ENCODE peak calls at places on chromosomes 12 and 14, in nine cellular contexts. One of them, this sample, is unnamed.
A peak's percentile ranks its signal among the peaks of the same experiment; 100 is the strongest.

GRCh38 chr12:32284561-32284960 is 114.8 kb upstream of the FGD4 start:
- DNase-seq in fibroblast of the aortic adventitia: no peak
- DNase-seq in right lobe of liver: no peak
- DNase-seq in T-helper 17 cell: no peak
- DNase-seq in ELF-1: no peak
- DNase-seq in COR-L47: no peak
- DNase-seq in stimulated activated CD8-positive, alpha-beta memory T cell treated with anti-CD3 and anti-CD28 coated beads, Interleukin-2, amount 100 ng/mL, for 1 hour: no peak
- DNase-seq in cardiac fibroblast: no peak
- DNase-seq in HFFc6: no peak
- DNase-seq in this sample: no peak

GRCh38 chr14:76514599-76514998 is 138.7 kb downstream of the ESRRB start:
- DNase-seq in fibroblast of the aortic adventitia: peak; percentile 5
- DNase-seq in right lobe of liver: peak; percentile 33
- DNase-seq in T-helper 17 cell: no peak
- DNase-seq in ELF-1: peak; percentile 12
- DNase-seq in COR-L47: no peak
- DNase-seq in stimulated activated CD8-positive, alpha-beta memory T cell treated with anti-CD3 and anti-CD28 coated beads, Interleukin-2, amount 100 ng/mL, for 1 hour: no peak
- DNase-seq in cardiac fibroblast: peak; percentile 5
- DNase-seq in HFFc6: peak; percentile 3
- DNase-seq in this sample: no peak

GRCh38 chr14:70995671-70996070 is 88.4 kb downstream of the PCNX1 start:
- DNase-seq in fibroblast of the aortic adventitia: no peak
- DNase-seq in right lobe of liver: no peak
- DNase-seq in T-helper 17 cell: no peak
- DNase-seq in ELF-1: peak; percentile 39
- DNase-seq in COR-L47: no peak
- DNase-seq in stimulated activated CD8-positive, alpha-beta memory T cell treated with anti-CD3 and anti-CD28 coated beads, Interleukin-2, amount 100 ng/mL, for 1 hour: no peak
- DNase-seq in cardiac fibroblast: no peak
- DNase-seq in HFFc6: no peak
- DNase-seq in this sample: no peak

GRCh38 chr14:61562321-61563161 is 132.8 kb upstream of the HIF1A start:
- DNase-seq in fibroblast of the aortic adventitia: peak; percentile 99
- DNase-seq in right lobe of liver: no peak
- DNase-seq in T-helper 17 cell: no peak
- DNase-seq in ELF-1: no peak
- DNase-seq in COR-L47: no peak
- DNase-seq in stimulated activated CD8-positive, alpha-beta memory T cell treated with anti-CD3 and anti-CD28 coated beads, Interleukin-2, amount 100 ng/mL, for 1 hour: no peak
- DNase-seq in cardiac fibroblast: peak; percentile 93
- DNase-seq in HFFc6: peak; percentile 100
- DNase-seq in this sample: no peak

GRCh38 chr14:34629344-34629656 is 648 bp downstream of the SNX6 start:
- DNase-seq in fibroblast of the aortic adventitia: no peak
- DNase-seq in right lobe of liver: no peak
- DNase-seq in T-helper 17 cell: no peak
- DNase-seq in ELF-1: no peak
- DNase-seq in COR-L47: peak; percentile 19
- DNase-seq in stimulated activated CD8-positive, alpha-beta memory T cell treated with anti-CD3 and anti-CD28 coated beads, Interleukin-2, amount 100 ng/mL, for 1 hour: no peak
- DNase-seq in cardiac fibroblast: no peak
- DNase-seq in HFFc6: no peak
- DNase-seq in this sample: no peak

GRCh38 chr12:75724913-75725312 is 213.5 kb upstream of the KRR1 start:
- DNase-seq in fibroblast of the aortic adventitia: peak; percentile 97
- DNase-seq in right lobe of liver: no peak
- DNase-seq in T-helper 17 cell: no peak
- DNase-seq in ELF-1: no peak
- DNase-seq in COR-L47: peak; percentile 73
- DNase-seq in stimulated activated CD8-positive, alpha-beta memory T cell treated with anti-CD3 and anti-CD28 coated beads, Interleukin-2, amount 100 ng/mL, for 1 hour: no peak
- DNase-seq in cardiac fibroblast: peak; percentile 81
- DNase-seq in HFFc6: peak; percentile 80
- DNase-seq in this sample: no peak

GRCh38 chr14:92532490-92533163 is 19.0 kb downstream of the RIN3 start:
- DNase-seq in fibroblast of the aortic adventitia: no peak
- DNase-seq in right lobe of liver: peak; percentile 75
- DNase-seq in T-helper 17 cell: no peak
- DNase-seq in ELF-1: no peak
- DNase-seq in COR-L47: no peak
- DNase-seq in stimulated activated CD8-positive, alpha-beta memory T cell treated with anti-CD3 and anti-CD28 coated beads, Interleukin-2, amount 100 ng/mL, for 1 hour: no peak
- DNase-seq in cardiac fibroblast: no peak
- DNase-seq in HFFc6: no peak
- DNase-seq in this sample: no peak

GRCh38 chr12:72011374-72011773 is 72.7 kb downstream of the TPH2 start:
- DNase-seq in fibroblast of the aortic adventitia: peak; percentile 33
- DNase-seq in right lobe of liver: no peak
- DNase-seq in T-helper 17 cell: no peak
- DNase-seq in ELF-1: no peak
- DNase-seq in COR-L47: no peak
- DNase-seq in stimulated activated CD8-positive, alpha-beta memory T cell treated with anti-CD3 and anti-CD28 coated beads, Interleukin-2, amount 100 ng/mL, for 1 hour: no peak
- DNase-seq in cardiac fibroblast: peak; percentile 3
- DNase-seq in HFFc6: peak; percentile 15
- DNase-seq in this sample: no peak

GRCh38 chr12:93154753-93155475 is 222.8 kb upstream of the NUDT4 start:
- DNase-seq in fibroblast of the aortic adventitia: peak; percentile 33
- DNase-seq in right lobe of liver: no peak
- DNase-seq in T-helper 17 cell: no peak
- DNase-seq in ELF-1: no peak
- DNase-seq in COR-L47: no peak
- DNase-seq in stimulated activated CD8-positive, alpha-beta memory T cell treated with anti-CD3 and anti-CD28 coated beads, Interleukin-2, amount 100 ng/mL, for 1 hour: no peak
- DNase-seq in cardiac fibroblast: peak; percentile 47
- DNase-seq in HFFc6: no peak
- DNase-seq in this sample: no peak

GRCh38 chr14:100664841-100665425 is 61.8 kb upstream of the DLK1 start:
- DNase-seq in fibroblast of the aortic adventitia: peak; percentile 69
- DNase-seq in right lobe of liver: no peak
- DNase-seq in T-helper 17 cell: no peak
- DNase-seq in ELF-1: no peak
- DNase-seq in COR-L47: peak; percentile 34
- DNase-seq in stimulated activated CD8-positive, alpha-beta memory T cell treated with anti-CD3 and anti-CD28 coated beads, Interleukin-2, amount 100 ng/mL, for 1 hour: no peak
- DNase-seq in cardiac fibroblast: peak; percentile 74
- DNase-seq in HFFc6: peak; percentile 43
- DNase-seq in this sample: no peak

GRCh38 chr12:115209230-115209629 is 525.3 kb upstream of the TBX3 start:
- DNase-seq in fibroblast of the aortic adventitia: no peak
- DNase-seq in right lobe of liver: no peak
- DNase-seq in T-helper 17 cell: no peak
- DNase-seq in ELF-1: peak; percentile 95
- DNase-seq in COR-L47: no peak
- DNase-seq in stimulated activated CD8-positive, alpha-beta memory T cell treated with anti-CD3 and anti-CD28 coated beads, Interleukin-2, amount 100 ng/mL, for 1 hour: no peak
- DNase-seq in cardiac fibroblast: no peak
- DNase-seq in HFFc6: no peak
- DNase-seq in this sample: no peak

GRCh38 chr14:22597265-22597664 is 835 bp upstream of the ABHD4 start:
- DNase-seq in fibroblast of the aortic adventitia: no peak
- DNase-seq in right lobe of liver: no peak
- DNase-seq in T-helper 17 cell: no peak
- DNase-seq in ELF-1: peak; percentile 8
- DNase-seq in COR-L47: no peak
- DNase-seq in stimulated activated CD8-positive, alpha-beta memory T cell treated with anti-CD3 and anti-CD28 coated beads, Interleukin-2, amount 100 ng/mL, for 1 hour: no peak
- DNase-seq in cardiac fibroblast: no peak
- DNase-seq in HFFc6: no peak
- DNase-seq in this sample: no peak

GRCh38 chr12:29309320-29309902 is 71.6 kb downstream of the ERGIC2 start:
- DNase-seq in fibroblast of the aortic adventitia: peak; percentile 67
- DNase-seq in right lobe of liver: no peak
- DNase-seq in T-helper 17 cell: no peak
- DNase-seq in ELF-1: no peak
- DNase-seq in COR-L47: no peak
- DNase-seq in stimulated activated CD8-positive, alpha-beta memory T cell treated with anti-CD3 and anti-CD28 coated beads, Interleukin-2, amount 100 ng/mL, for 1 hour: no peak
- DNase-seq in cardiac fibroblast: peak; percentile 61
- DNase-seq in HFFc6: peak; percentile 17
- DNase-seq in this sample: no peak

GRCh38 chr12:88501976-88502938 is 78.0 kb downstream of the KITLG start:
- DNase-seq in fibroblast of the aortic adventitia: peak; percentile 53
- DNase-seq in right lobe of liver: no peak
- DNase-seq in T-helper 17 cell: no peak
- DNase-seq in ELF-1: no peak
- DNase-seq in COR-L47: no peak
- DNase-seq in stimulated activated CD8-positive, alpha-beta memory T cell treated with anti-CD3 and anti-CD28 coated beads, Interleukin-2, amount 100 ng/mL, for 1 hour: no peak
- DNase-seq in cardiac fibroblast: peak; percentile 54
- DNase-seq in HFFc6: no peak
- DNase-seq in this sample: no peak

GRCh38 chr14:100268591-100269207 is 29.8 kb downstream of the YY1 start:
- DNase-seq in fibroblast of the aortic adventitia: peak; percentile 20
- DNase-seq in right lobe of liver: no peak
- DNase-seq in T-helper 17 cell: no peak
- DNase-seq in ELF-1: no peak
- DNase-seq in COR-L47: no peak
- DNase-seq in stimulated activated CD8-positive, alpha-beta memory T cell treated with anti-CD3 and anti-CD28 coated beads, Interleukin-2, amount 100 ng/mL, for 1 hour: no peak
- DNase-seq in cardiac fibroblast: peak; percentile 21
- DNase-seq in HFFc6: no peak
- DNase-seq in this sample: no peak

GRCh38 chr12:104615048-104615561 is 158.4 kb downstream of the CHST11 start:
- DNase-seq in fibroblast of the aortic adventitia: peak; percentile 95
- DNase-seq in right lobe of liver: no peak
- DNase-seq in T-helper 17 cell: no peak
- DNase-seq in ELF-1: peak; percentile 57
- DNase-seq in COR-L47: no peak
- DNase-seq in stimulated activated CD8-positive, alpha-beta memory T cell treated with anti-CD3 and anti-CD28 coated beads, Interleukin-2, amount 100 ng/mL, for 1 hour: no peak
- DNase-seq in cardiac fibroblast: peak; percentile 63
- DNase-seq in HFFc6: no peak
- DNase-seq in this sample: no peak